ENCODE peak calls at places on chromosomes 16 and 17, in four cellular contexts. A is K562, P is HepG2, F is WTC11. C is an unnamed sample.

GRCh38 chr17:47776330-47777197 is 43.5 kb downstream of the TBX21 start:
- DNase-seq in A (peak), P (peak), F (no peak), C (no peak)

GRCh38 chr16:2769675-2770056 is 7.4 kb downstream of the ELOB start:
- DNase-seq in A (no peak), P (no peak), F (no peak), C (no peak)

GRCh38 chr16:49492090-49492801 is 118.6 kb downstream of the C16orf78 start:
- DNase-seq in A (peak), P (no peak), F (peak), C (no peak)

GRCh38 chr17:49468827-49469385 is 26.2 kb upstream of the NGFR start:
- DNase-seq in A (no peak), P (no peak), F (no peak), C (no peak)

GRCh38 chr17:57357392-57357784 is 101.1 kb downstream of the MSI2 start:
- DNase-seq in A (no peak), P (no peak), F (no peak), C (no peak)

GRCh38 chr16:9612267-9612666 is 520.8 kb downstream of the HAPSTR1 start:
- DNase-seq in A (no peak), P (no peak), F (no peak), C (no peak)

GRCh38 chr17:4199818-4200402 is 56.9 kb downstream of the CYB5D2 start:
- DNase-seq in A (peak), P (peak), F (peak), C (no peak)

GRCh38 chr17:50129303-50129945 is 536 bp downstream of the SAMD14 start:
- DNase-seq in A (no peak), P (no peak), F (no peak), C (no peak)

GRCh38 chr16:19236561-19236960 is 49.0 kb upstream of the CLEC19A start:
- DNase-seq in A (no peak), P (peak), F (no peak), C (no peak)

GRCh38 chr16:10957771-10958486 is 13.6 kb downstream of the CLEC16A start:
- DNase-seq in A (no peak), P (no peak), F (no peak), C (no peak)

GRCh38 chr17:71922439-71922838 is 198.4 kb upstream of the SOX9 start:
- DNase-seq in A (no peak), P (no peak), F (no peak), C (peak)

GRCh38 chr17:75326587-75326955 is 37.3 kb upstream of the SLC25A19 start:
- DNase-seq in A (no peak), P (no peak), F (no peak), C (no peak)

GRCh38 chr17:21029032-21029431 is 13.8 kb downstream of the USP22 start:
- DNase-seq in A (no peak), P (no peak), F (no peak), C (no peak)

GRCh38 chr17:44733753-44734152 is 25.0 kb upstream of the ADAM11 start:
- DNase-seq in A (peak), P (peak), F (peak), C (no peak)

GRCh38 chr16:69410285-69410990 is 14.0 kb upstream of the CYB5B start:
- DNase-seq in A (no peak), P (no peak), F (no peak), C (no peak)

GRCh38 chr17:78442648-78443128 is 64.2 kb downstream of the PGS1 start:
- DNase-seq in A (no peak), P (no peak), F (no peak), C (no peak)

GRCh38 chr17:45270828-45271418 is 9.0 kb upstream of the SPATA32 start:
- DNase-seq in A (peak), P (no peak), F (peak), C (no peak)

GRCh38 chr17:10733666-10734065 is 3.8 kb upstream of the TMEM220 start:
- DNase-seq in A (no peak), P (no peak), F (no peak), C (no peak)

GRCh38 chr17:35944151-35944550 is 638 bp upstream of the LYZL6 start:
- DNase-seq in A (no peak), P (no peak), F (no peak), C (no peak)

GRCh38 chr17:73464447-73464846 is 152.6 kb upstream of the CDC42EP4 start:
- DNase-seq in A (no peak), P (no peak), F (no peak), C (no peak)

GRCh38 chr17:57900991-57901743 is 51.3 kb upstream of the MRPS23 start:
- DNase-seq in A (no peak), P (no peak), F (no peak), C (no peak)

GRCh38 chr16:83365166-83365565 is 442.6 kb upstream of the HSBP1 start:
- DNase-seq in A (no peak), P (no peak), F (no peak), C (no peak)

GRCh38 chr16:22313141-22313781 is 16.1 kb downstream of the POLR3E start:
- DNase-seq in A (no peak), P (no peak), F (no peak), C (no peak)

GRCh38 chr17:38341035-38341721 is 2.6 kb downstream of the GPR179 start:
- DNase-seq in A (no peak), P (peak), F (peak), C (no peak)

GRCh38 chr16:21301895-21302291 is 23.8 kb upstream of the CRYM start:
- DNase-seq in A (no peak), P (no peak), F (no peak), C (no peak)

GRCh38 chr17:78715876-78716275 is 66.2 kb downstream of the CYTH1 start:
- DNase-seq in A (no peak), P (no peak), F (no peak), C (no peak)

GRCh38 chr17:78179372-78179771 is 7.5 kb downstream of the TK1 start:
- DNase-seq in A (no peak), P (no peak), F (no peak), C (no peak)

GRCh38 chr17:31489295-31490018 is 98.0 kb downstream of the RAB11FIP4 start:
- DNase-seq in A (peak), P (peak), F (peak), C (no peak)

GRCh38 chr16:86609115-86609514 is 30.8 kb downstream of the FOXL1 start:
- DNase-seq in A (no peak), P (no peak), F (no peak), C (no peak)

GRCh38 chr17:74116087-74116717 is 87.3 kb upstream of the RPL38 start:
- DNase-seq in A (no peak), P (no peak), F (no peak), C (no peak)

GRCh38 chr17:11336290-11336995 is 95.4 kb downstream of the SHISA6 start:
- DNase-seq in A (no peak), P (no peak), F (no peak), C (no peak)

GRCh38 chr16:20359997-20360396 is 7.5 kb upstream of the UMOD start:
- DNase-seq in A (peak), P (peak), F (peak), C (no peak)

DNA sequence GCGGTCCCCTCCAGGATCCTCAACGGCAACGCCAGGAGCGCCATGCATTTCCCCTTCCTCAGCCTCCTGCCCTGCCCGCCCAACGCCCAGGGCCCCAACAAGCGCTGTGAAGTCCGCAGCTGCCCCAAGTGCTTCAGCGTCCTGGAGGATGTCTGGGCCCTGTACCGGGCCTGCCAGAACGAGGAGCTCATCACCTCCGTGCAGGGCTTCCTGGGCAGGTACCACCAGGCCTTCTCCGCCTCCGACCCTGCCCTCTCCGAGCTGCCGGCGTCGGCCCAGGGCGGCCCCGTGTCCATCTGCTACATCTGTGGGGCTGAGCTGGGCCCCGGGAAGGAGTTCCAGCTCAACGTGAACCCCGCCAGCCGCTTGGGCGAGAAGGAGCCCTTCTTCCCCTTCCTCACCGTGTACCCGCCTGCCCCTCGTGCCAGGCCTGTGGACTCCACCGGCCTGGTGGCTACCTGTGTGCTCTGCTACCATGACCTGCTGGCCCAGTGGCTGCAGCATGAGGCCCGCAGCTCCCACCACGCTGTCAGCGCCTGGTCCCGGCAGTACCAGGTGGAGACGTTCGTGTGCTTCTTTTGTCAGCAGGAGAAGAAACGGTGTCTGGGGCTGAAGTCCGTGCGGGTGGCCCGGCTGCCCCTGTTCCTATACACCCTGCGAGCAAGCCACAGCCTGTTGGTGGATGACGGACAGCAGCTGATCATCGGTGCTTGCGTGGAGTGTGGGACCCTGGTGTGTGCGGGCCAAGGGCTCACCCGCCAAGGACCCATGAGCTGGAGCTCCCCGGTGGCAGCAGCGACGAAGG is 58.9 kb upstream of the CIBAR2 start:
- DNase-seq in A (no peak), P (no peak), F (no peak), C (no peak)
- TF ChIP-seq CREB1 in A (no peak), P (no peak), F (no peak), C (no peak)

GRCh38 chr17:62718420-62718819 is 89.7 kb downstream of the MARCHF10 start:
- DNase-seq in A (no peak), P (no peak), F (no peak), C (no peak)

GRCh38 chr17:62715882-62716390 is 88.5 kb downstream of the MRC2 start:
- DNase-seq in A (no peak), P (no peak), F (no peak), C (no peak)

GRCh38 chr17:62717589-62718342 is 90.3 kb downstream of the MRC2 start:
- DNase-seq in A (no peak), P (no peak), F (no peak), C (no peak)

GRCh38 chr17:62719586-62719985 is 88.5 kb downstream of the MARCHF10 start:
- DNase-seq in A (no peak), P (no peak), F (no peak), C (no peak)

GRCh38 chr17:62716834-62717588 is 89.5 kb downstream of the MRC2 start:
- DNase-seq in A (no peak), P (no peak), F (no peak), C (no peak)
- TF ChIP-seq CBFB in A (no peak), P (no peak), F (no peak), C (no peak)

GRCh38 chr17:63477471-63478440 is 895 bp downstream of the ACE start:
- DNase-seq in A (no peak), P (no peak), F (peak), C (no peak)

GRCh38 chr17:63474914-63475460 is 1.9 kb upstream of the ACE start:
- DNase-seq in A (no peak), P (no peak), F (no peak), C (no peak)

GRCh38 chr17:63476857-63477470 is at the start of gene ACE:
- DNase-seq in A (peak), P (no peak), F (peak), C (no peak)

GRCh38 chr17:63475491-63476412 is 1.1 kb upstream of the ACE start:
- DNase-seq in A (no peak), P (no peak), F (no peak), C (no peak)

DNA sequence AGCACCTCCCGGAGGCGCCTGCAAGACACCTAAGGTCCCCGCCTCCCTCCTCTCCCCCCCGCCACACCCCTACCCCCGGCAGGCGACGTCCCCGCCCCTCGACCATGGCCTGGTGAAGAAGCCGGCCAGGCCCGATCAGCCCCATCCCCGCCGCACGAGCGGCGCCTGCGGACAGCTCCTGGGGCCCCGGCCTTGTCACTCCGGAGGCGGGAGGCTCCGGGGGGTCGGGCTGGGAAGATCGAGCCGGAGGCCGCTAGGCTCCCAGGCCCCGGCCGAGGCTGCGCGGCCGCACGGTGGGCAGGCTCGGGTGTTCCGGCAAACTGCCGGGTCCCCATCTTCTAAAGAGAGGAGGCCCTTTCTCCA is 386 bp upstream of the ACE start:
- DNase-seq in A (peak), P (no peak), F (peak), C (no peak)
- TF ChIP-seq CREB1 in A (no peak), P (no peak), F (no peak), C (no peak)

GRCh38 chr17:17437461-17437860 is 39.3 kb upstream of the MED9 start:
- DNase-seq in A (no peak), P (no peak), F (no peak), C (no peak)

GRCh38 chr17:17440938-17441730 is 35.7 kb upstream of the MED9 start:
- DNase-seq in A (no peak), P (no peak), F (no peak), C (no peak)

GRCh38 chr17:17435323-17435722 is 41.5 kb upstream of the MED9 start:
- DNase-seq in A (no peak), P (peak), F (no peak), C (no peak)

GRCh38 chr17:17439971-17440843 is 36.6 kb upstream of the MED9 start:
- DNase-seq in A (peak), P (peak), F (peak), C (peak)

GRCh38 chr17:17437893-17438292 is 38.9 kb upstream of the MED9 start:
- DNase-seq in A (no peak), P (no peak), F (no peak), C (no peak)
- TF ChIP-seq CBFB in A (no peak), P (no peak), F (no peak), C (no peak)

GRCh38 chr16:85107083-85107482 is 5.2 kb downstream of the CIBAR2 start:
- DNase-seq in A (no peak), P (no peak), F (no peak), C (no peak)

GRCh38 chr16:85107532-85107931 is 4.7 kb downstream of the CIBAR2 start:
- DNase-seq in A (no peak), P (no peak), F (no peak), C (no peak)

GRCh38 chr16:85112364-85112763 is at the start of gene CIBAR2:
- DNase-seq in A (no peak), P (no peak), F (no peak), C (no peak)

GRCh38 chr16:85111184-85111583 is 1.1 kb downstream of the CIBAR2 start:
- DNase-seq in A (no peak), P (no peak), F (no peak), C (no peak)

GRCh38 chr16:85110105-85110504 is 2.2 kb downstream of the CIBAR2 start:
- DNase-seq in A (no peak), P (no peak), F (no peak), C (no peak)
- TF ChIP-seq CREB1 in A (no peak), P (no peak), F (no peak), C (no peak)

GRCh38 chr16:81445926-81446317 is 1.3 kb downstream of the CMIP start:
- DNase-seq in A (no peak), P (no peak), F (no peak), C (no peak)

GRCh38 chr16:81447383-81448101 is 2.9 kb downstream of the CMIP start:
- DNase-seq in A (no peak), P (peak), F (no peak), C (no peak)

GRCh38 chr16:81445143-81445922 is 725 bp downstream of the CMIP start:
- DNase-seq in A (peak), P (no peak), F (no peak), C (no peak)

GRCh38 chr16:81448154-81449131 is 3.8 kb downstream of the CMIP start:
- DNase-seq in A (no peak), P (peak), F (no peak), C (no peak)

GRCh38 chr16:81446318-81447275 is 2.0 kb downstream of the CMIP start:
- DNase-seq in A (no peak), P (no peak), F (no peak), C (no peak)
- TF ChIP-seq CBFB in A (no peak), P (no peak), F (no peak), C (no peak)

DNA sequence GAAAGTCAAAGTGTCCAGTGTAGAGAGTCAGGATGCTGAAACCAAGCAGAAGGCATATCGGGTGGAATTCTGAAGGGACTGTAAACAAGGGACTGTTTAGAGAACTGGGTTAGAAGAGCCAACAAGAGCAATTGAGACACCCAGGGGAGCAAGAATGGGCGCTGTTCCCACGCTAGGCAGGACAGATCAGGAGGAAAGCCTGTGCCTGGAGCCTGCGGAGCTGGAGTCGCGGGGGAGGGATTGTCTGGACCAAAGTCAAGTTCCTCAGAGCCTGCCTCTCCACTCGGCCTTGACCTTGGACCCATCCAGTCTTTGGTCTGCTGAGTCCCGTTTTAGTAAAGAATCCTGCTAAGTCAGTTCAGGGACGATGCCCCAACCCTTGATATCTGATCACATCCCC is 14.7 kb upstream of the KLHL36 start:
- DNase-seq in A (no peak), P (no peak), F (no peak), C (no peak)
- TF ChIP-seq CREB1 in A (no peak), P (no peak), F (no peak), C (no peak)

DNA sequence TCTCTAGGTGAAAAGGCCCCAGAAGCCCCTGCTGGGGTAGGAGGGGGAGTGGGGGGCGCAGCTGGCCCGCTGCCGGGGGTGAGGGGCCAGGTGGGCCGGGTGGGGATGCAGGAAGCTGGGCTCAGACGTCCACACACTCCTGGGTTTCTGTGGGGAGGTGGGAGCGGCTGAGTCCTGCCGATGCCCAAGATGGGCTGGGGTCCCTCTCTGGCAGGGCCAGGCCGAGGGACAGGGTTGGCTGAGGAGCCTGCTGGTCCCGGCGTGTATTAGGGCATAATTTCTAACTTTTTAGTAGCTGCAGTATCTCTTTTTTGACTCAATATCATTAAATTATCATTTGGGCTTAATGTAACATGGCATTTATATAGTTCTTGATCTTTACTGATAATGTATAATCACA is 121.4 kb upstream of the CORO6 start:
- DNase-seq in A (no peak), P (no peak), F (no peak), C (no peak)
- TF ChIP-seq CBFB in A (no peak), P (no peak), F (no peak), C (no peak)